ENCODE peak calls at places on chromosomes 12 and 14, in eight cellular contexts. J, M, G, A, L, D, C and Z are unnamed samples.

GRCh38 chr12:53325539-53326061 is 4.2 kb upstream of the AAAS start:
- DNase-seq in D (no peak), G (no peak), M (peak; percentile 91), J (peak; percentile 6), C (no peak), A (no peak), L (no peak), Z (peak; percentile 54)

GRCh38 chr14:54189358-54190354 is 207.2 kb upstream of the CDKN3 start:
- DNase-seq in M (no peak), C (peak; percentile 94), L (no peak), J (peak; percentile 81), G (peak; percentile 27), A (no peak), D (no peak), Z (no peak)

GRCh38 chr12:24595652-24596235 is 353.2 kb downstream of the BCAT1 start:
- DNase-seq in L (no peak), C (no peak), A (no peak), D (no peak), G (no peak), M (no peak), J (peak; percentile 18), Z (peak; percentile 7)

GRCh38 chr12:123120452-123121166 is 30.3 kb downstream of the PITPNM2 start:
- DNase-seq in C (peak; percentile 40), G (peak; percentile 12), D (no peak), J (peak; percentile 51), L (no peak), A (no peak), M (no peak), Z (no peak)

GRCh38 chr14:61475316-61475715 is 153.9 kb downstream of the PRKCH start:
- DNase-seq in M (no peak), C (peak; percentile 89), A (no peak), D (no peak), L (no peak), G (no peak), J (peak; percentile 83), Z (peak; percentile 24)

GRCh38 chr12:57765003-57765697 is 1.7 kb downstream of the CYP27B1 start:
- DNase-seq in C (peak; percentile 55), J (no peak), G (peak; percentile 37), L (no peak), M (peak; percentile 90), A (no peak), D (no peak), Z (peak; percentile 47)

GRCh38 chr12:96751626-96752025 is 155.4 kb upstream of the NEDD1 start:
- DNase-seq in G (no peak), D (no peak), M (no peak), C (no peak), L (no peak), J (no peak), A (no peak), Z (no peak)

GRCh38 chr12:123449103-123449736 is 8.7 kb upstream of the SNRNP35 start:
- DNase-seq in M (no peak), J (no peak), C (no peak), D (no peak), G (no peak), L (no peak), A (no peak), Z (no peak)

GRCh38 chr14:24889843-24890242 is 160.1 kb downstream of the STXBP6 start:
- DNase-seq in C (no peak), D (no peak), M (no peak), A (no peak), G (no peak), L (no peak), J (no peak), Z (no peak)

GRCh38 chr12:45388545-45388944 is 172.7 kb downstream of the ANO6 start:
- DNase-seq in G (no peak), L (no peak), D (peak; percentile 34), M (no peak), C (peak; percentile 60), A (no peak), J (peak; percentile 60), Z (no peak)

GRCh38 chr14:104085032-104085888 is at the start of gene ASPG:
- DNase-seq in G (no peak), J (no peak), C (no peak), A (no peak), M (peak; percentile 86), L (no peak), D (peak; percentile 17), Z (no peak)

GRCh38 chr12:70948976-70949336 is 28.4 kb upstream of the PTPRR start:
- DNase-seq in J (peak; percentile 55), M (no peak), G (no peak), D (peak; percentile 51), A (no peak), L (no peak), C (no peak), Z (no peak)

GRCh38 chr12:18239561-18239960 is 21.8 kb upstream of the PIK3C2G start:
- DNase-seq in M (no peak), C (no peak), D (no peak), G (no peak), A (no peak), J (no peak), L (no peak), Z (no peak)

GRCh38 chr14:55386037-55386798 is 25.4 kb downstream of the ATG14 start:
- DNase-seq in M (no peak), G (no peak), D (no peak), A (no peak), J (no peak), C (no peak), L (no peak), Z (no peak)

GRCh38 chr14:98194821-98195220 is 1077.2 kb downstream of the BCL11B start:
- DNase-seq in J (no peak), C (no peak), D (no peak), L (no peak), A (no peak), G (no peak), M (no peak), Z (no peak)

GRCh38 chr14:98195256-98195655 is 1076.7 kb downstream of the BCL11B start:
- DNase-seq in J (no peak), C (no peak), A (no peak), M (no peak), G (no peak), L (no peak), D (no peak), Z (no peak)

GRCh38 chr14:98197933-98198332 is 1074.1 kb downstream of the BCL11B start:
- DNase-seq in A (no peak), C (no peak), D (no peak), M (no peak), J (no peak), G (no peak), L (no peak), Z (no peak)

GRCh38 chr14:98200621-98201020 is 1071.4 kb downstream of the BCL11B start:
- DNase-seq in L (no peak), G (no peak), D (no peak), A (no peak), C (no peak), J (no peak), M (no peak), Z (peak; percentile 34)

GRCh38 chr14:98198385-98198784 is 1073.6 kb downstream of the BCL11B start:
- DNase-seq in D (no peak), C (peak; percentile 13), G (no peak), A (no peak), J (no peak), L (no peak), M (peak; percentile 3), Z (no peak)
- TF ChIP-seq CTCF in D (no peak), C (no peak), G (no peak), A (no peak), J (no peak), L (no peak), M (no peak), Z (no peak)

GRCh38 chr12:106106129-106106566 is 32.6 kb downstream of the NUAK1 start:
- DNase-seq in G (no peak), C (no peak), A (no peak), M (no peak), L (no peak), D (no peak), J (no peak), Z (no peak)

GRCh38 chr12:106107566-106107965 is 31.2 kb downstream of the NUAK1 start:
- DNase-seq in G (no peak), M (no peak), L (no peak), D (no peak), J (no peak), A (no peak), C (peak; percentile 70), Z (no peak)

GRCh38 chr12:106106892-106107291 is 31.9 kb downstream of the NUAK1 start:
- DNase-seq in M (no peak), L (no peak), D (no peak), A (no peak), C (peak; percentile 87), J (no peak), G (peak; percentile 29), Z (no peak)

GRCh38 chr12:106109168-106109910 is 29.4 kb downstream of the NUAK1 start:
- DNase-seq in J (no peak), M (no peak), L (no peak), A (no peak), D (no peak), G (no peak), C (no peak), Z (no peak)

DNA sequence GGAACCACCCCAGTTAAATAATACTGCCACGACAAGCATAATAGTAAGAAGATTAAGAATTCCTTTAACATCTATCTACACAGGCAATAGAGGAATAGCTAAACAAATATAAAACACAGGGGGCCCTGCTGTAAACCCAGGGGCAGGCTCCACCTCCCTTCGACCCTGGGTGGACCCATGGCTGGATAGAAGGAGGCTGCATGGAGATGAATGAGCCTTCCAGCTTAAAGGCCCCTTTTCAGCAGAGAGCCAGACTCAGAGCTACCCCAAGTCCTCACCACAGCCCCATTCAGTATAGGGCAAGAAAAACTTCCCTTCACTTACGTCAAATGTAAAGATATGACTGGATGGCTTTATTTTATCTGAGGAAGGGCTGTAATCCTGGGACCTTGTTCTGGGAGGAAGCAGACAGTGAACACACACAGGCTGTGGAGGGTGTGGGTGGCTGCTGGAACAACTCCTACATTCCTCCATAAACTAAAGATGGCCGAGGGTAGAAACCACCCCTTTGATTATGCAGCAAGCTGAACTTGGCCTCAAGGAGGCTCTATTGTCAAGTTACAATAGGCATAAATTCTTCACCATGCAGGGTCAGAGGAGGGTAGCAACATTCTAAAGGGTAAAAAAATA is 30.5 kb downstream of the NUAK1 start:
- DNase-seq in L (no peak), G (no peak), D (no peak), M (no peak), J (no peak), A (no peak), C (no peak), Z (no peak)
- TF ChIP-seq CTCF in L (no peak), G (no peak), D (no peak), M (no peak), J (no peak), A (no peak), C (no peak), Z (no peak)

DNA sequence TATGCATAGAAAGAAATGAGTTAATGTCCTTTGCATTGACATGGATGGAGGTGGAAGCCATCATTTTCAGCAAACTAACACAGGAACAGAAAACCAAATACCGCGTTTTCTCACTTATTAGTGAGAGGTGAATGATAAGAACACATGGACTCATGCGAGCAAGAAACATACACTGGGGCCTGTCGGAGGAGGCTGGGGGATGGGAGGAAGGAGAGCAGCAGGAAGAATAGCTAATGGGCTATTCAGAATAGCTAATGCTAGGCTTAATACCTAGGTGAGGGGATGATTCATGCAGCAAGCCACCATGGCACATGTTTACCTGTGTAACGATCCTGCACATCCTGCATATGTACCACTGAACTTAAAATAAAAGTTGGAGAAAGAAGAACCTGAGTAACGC is 29.1 kb upstream of the SYT1 start:
- DNase-seq in G (no peak), M (no peak), J (no peak), A (no peak), L (no peak), D (no peak), C (no peak), Z (no peak)
- TF ChIP-seq CTCF in G (no peak), M (no peak), J (no peak), A (no peak), L (no peak), D (no peak), C (no peak), Z (no peak)

GRCh38 chr14:88823968-88824313 is 510 bp upstream of the TTC8 start:
- DNase-seq in J (no peak), L (no peak), M (no peak), A (no peak), G (no peak), C (no peak), D (no peak), Z (no peak)
- TF ChIP-seq CTCF in J (no peak), L (no peak), M (no peak), A (no peak), G (no peak), C (no peak), D (no peak), Z (no peak)